ENCODE peak calls at places on chromosome 4, in eight cellular contexts. One of them, this sample, is unnamed.

GRCh38 chr4:7382634-7383014 is 52.1 kb downstream of the PSAPL1 start:
- DNase-seq in kidney epithelial cell: no peak
- DNase-seq in tibial artery: peak; percentile 27
- DNase-seq in sigmoid colon: no peak
- DNase-seq in CD8-positive, alpha-beta T cell: no peak
- DNase-seq in coronary artery: peak; percentile 33
- DNase-seq in left ventricle myocardium inferior: no peak
- DNase-seq in H1: no peak
- DNase-seq in this sample: no peak

GRCh38 chr4:13599159-13599558 is 28.4 kb downstream of the BOD1L1 start:
- DNase-seq in kidney epithelial cell: peak; percentile 18
- DNase-seq in tibial artery: no peak
- DNase-seq in sigmoid colon: no peak
- DNase-seq in CD8-positive, alpha-beta T cell: no peak
- DNase-seq in coronary artery: no peak
- DNase-seq in left ventricle myocardium inferior: no peak
- DNase-seq in H1: peak; percentile 17
- DNase-seq in this sample: no peak

GRCh38 chr4:163175971-163176958 is 9.6 kb upstream of the NAF1 start:
- DNase-seq in kidney epithelial cell: no peak
- DNase-seq in tibial artery: no peak
- DNase-seq in sigmoid colon: no peak
- DNase-seq in CD8-positive, alpha-beta T cell: no peak
- DNase-seq in coronary artery: no peak
- DNase-seq in left ventricle myocardium inferior: no peak
- DNase-seq in H1: no peak
- DNase-seq in this sample: no peak

GRCh38 chr4:187294861-187295260 is 571.2 kb upstream of the FAT1 start:
- DNase-seq in kidney epithelial cell: no peak
- DNase-seq in tibial artery: no peak
- DNase-seq in sigmoid colon: no peak
- DNase-seq in CD8-positive, alpha-beta T cell: no peak
- DNase-seq in coronary artery: no peak
- DNase-seq in left ventricle myocardium inferior: no peak
- DNase-seq in H1: no peak
- DNase-seq in this sample: no peak

GRCh38 chr4:183504930-183505555 is at the start of gene ING2:
- DNase-seq in kidney epithelial cell: no peak
- DNase-seq in tibial artery: no peak
- DNase-seq in sigmoid colon: no peak
- DNase-seq in CD8-positive, alpha-beta T cell: no peak
- DNase-seq in coronary artery: no peak
- DNase-seq in left ventricle myocardium inferior: peak; percentile 20
- DNase-seq in H1: no peak
- DNase-seq in this sample: no peak

GRCh38 chr4:47690611-47691010 is 147.3 kb downstream of the CORIN start:
- DNase-seq in kidney epithelial cell: no peak
- DNase-seq in tibial artery: no peak
- DNase-seq in sigmoid colon: no peak
- DNase-seq in CD8-positive, alpha-beta T cell: no peak
- DNase-seq in coronary artery: no peak
- DNase-seq in left ventricle myocardium inferior: no peak
- DNase-seq in H1: no peak
- DNase-seq in this sample: no peak

GRCh38 chr4:169506903-169507302 is 105.5 kb downstream of the NEK1 start:
- DNase-seq in kidney epithelial cell: no peak
- DNase-seq in tibial artery: no peak
- DNase-seq in sigmoid colon: no peak
- DNase-seq in CD8-positive, alpha-beta T cell: no peak
- DNase-seq in coronary artery: no peak
- DNase-seq in left ventricle myocardium inferior: no peak
- DNase-seq in H1: no peak
- DNase-seq in this sample: no peak

GRCh38 chr4:37586194-37586593 is 100.0 kb downstream of the RELL1 start:
- DNase-seq in kidney epithelial cell: no peak
- DNase-seq in tibial artery: no peak
- DNase-seq in sigmoid colon: no peak
- DNase-seq in CD8-positive, alpha-beta T cell: no peak
- DNase-seq in coronary artery: no peak
- DNase-seq in left ventricle myocardium inferior: no peak
- DNase-seq in H1: no peak
- DNase-seq in this sample: no peak

GRCh38 chr4:162061214-162061613 is 102.6 kb downstream of the FSTL5 start:
- DNase-seq in kidney epithelial cell: peak; percentile 14
- DNase-seq in tibial artery: no peak
- DNase-seq in sigmoid colon: no peak
- DNase-seq in CD8-positive, alpha-beta T cell: no peak
- DNase-seq in coronary artery: no peak
- DNase-seq in left ventricle myocardium inferior: no peak
- DNase-seq in H1: peak; percentile 23
- DNase-seq in this sample: no peak

DNA sequence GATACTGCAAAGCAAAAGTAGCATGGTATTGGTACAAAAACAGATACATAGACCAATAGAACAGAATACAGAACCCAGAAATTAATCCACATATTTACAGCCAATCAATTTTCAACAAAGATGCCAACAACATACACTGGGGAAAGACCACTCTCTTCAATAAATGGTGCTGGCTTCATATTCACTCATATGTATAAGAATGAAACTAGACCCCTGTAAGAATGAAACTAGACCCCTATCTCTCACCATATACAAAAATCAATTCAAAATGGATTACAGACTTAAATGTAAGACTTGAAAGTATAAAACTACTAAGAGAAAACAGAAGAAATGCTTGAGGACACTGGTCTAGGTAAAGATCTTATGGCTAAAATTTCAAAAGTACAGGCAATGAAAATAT is 19.3 kb downstream of the TLR6 start:
- DNase-seq in kidney epithelial cell: no peak
- DNase-seq in tibial artery: no peak
- DNase-seq in sigmoid colon: no peak
- DNase-seq in CD8-positive, alpha-beta T cell: no peak
- DNase-seq in coronary artery: no peak
- DNase-seq in left ventricle myocardium inferior: no peak
- DNase-seq in H1: no peak
- DNase-seq in this sample: no peak
- TF ChIP-seq CTCF in kidney epithelial cell: no peak
- TF ChIP-seq CTCF in tibial artery: no peak
- TF ChIP-seq CTCF in sigmoid colon: no peak
- TF ChIP-seq CTCF in CD8-positive, alpha-beta T cell: no peak
- TF ChIP-seq CTCF in coronary artery: no peak
- TF ChIP-seq CTCF in left ventricle myocardium inferior: no peak
- TF ChIP-seq CTCF in H1: no peak
- TF ChIP-seq CTCF in this sample: no peak

DNA sequence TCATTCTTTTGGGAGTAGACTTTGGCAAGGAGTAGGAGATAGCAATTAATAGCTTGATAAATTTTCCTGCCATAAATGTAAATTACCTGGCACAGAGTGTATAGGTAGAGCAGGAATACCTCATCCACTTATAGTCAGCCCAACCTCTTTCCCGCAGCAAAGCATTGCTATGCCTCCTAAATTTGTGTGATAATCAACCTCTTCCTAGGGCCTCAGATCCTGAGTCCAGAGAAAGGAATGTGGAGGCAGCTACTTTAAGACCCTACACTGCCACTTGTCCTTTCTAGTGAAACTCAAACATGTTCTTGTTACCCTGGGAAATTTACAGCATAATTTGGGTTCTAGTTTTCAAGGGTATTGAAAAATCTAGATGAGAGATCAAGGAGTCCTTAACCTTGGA is 919.0 kb downstream of the RAPGEF2 start:
- DNase-seq in kidney epithelial cell: no peak
- DNase-seq in tibial artery: no peak
- DNase-seq in sigmoid colon: no peak
- DNase-seq in CD8-positive, alpha-beta T cell: no peak
- DNase-seq in coronary artery: no peak
- DNase-seq in left ventricle myocardium inferior: no peak
- DNase-seq in H1: no peak
- DNase-seq in this sample: no peak
- TF ChIP-seq CTCF in kidney epithelial cell: no peak
- TF ChIP-seq CTCF in tibial artery: no peak
- TF ChIP-seq CTCF in sigmoid colon: no peak
- TF ChIP-seq CTCF in CD8-positive, alpha-beta T cell: no peak
- TF ChIP-seq CTCF in coronary artery: no peak
- TF ChIP-seq CTCF in left ventricle myocardium inferior: no peak
- TF ChIP-seq CTCF in H1: no peak
- TF ChIP-seq CTCF in this sample: no peak

DNA sequence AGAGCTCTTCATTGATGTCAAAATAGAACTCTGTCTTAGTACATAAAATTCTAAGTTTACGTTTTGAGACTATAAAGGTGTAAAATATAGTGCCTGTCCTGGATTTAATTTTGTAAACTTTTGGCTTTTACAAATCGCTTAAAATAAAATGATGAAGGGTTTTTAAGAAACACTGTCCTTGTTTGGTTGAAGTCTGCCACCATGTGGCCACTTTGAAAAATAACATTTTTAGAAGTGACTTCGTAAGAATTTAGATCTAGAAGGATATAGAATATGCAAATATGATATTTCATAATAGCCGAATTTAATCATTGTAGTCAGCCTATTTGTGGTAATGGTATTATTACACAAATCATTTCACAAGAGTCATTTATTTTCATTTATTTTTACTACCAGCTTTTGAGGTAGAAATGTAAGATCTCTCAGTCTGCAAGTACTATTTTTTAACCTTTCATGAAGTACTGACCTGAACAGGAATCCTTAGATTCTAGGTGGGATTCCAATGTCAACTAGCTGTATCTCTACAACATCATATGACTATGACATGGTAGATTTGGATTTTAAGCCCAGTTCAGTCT is 31.0 kb upstream of the FAT4 start:
- DNase-seq in kidney epithelial cell: no peak
- DNase-seq in tibial artery: no peak
- DNase-seq in sigmoid colon: no peak
- DNase-seq in CD8-positive, alpha-beta T cell: no peak
- DNase-seq in coronary artery: no peak
- DNase-seq in left ventricle myocardium inferior: no peak
- DNase-seq in H1: no peak
- DNase-seq in this sample: no peak
- TF ChIP-seq CTCF in kidney epithelial cell: peak; percentile 45
- TF ChIP-seq CTCF in tibial artery: peak; percentile 52
- TF ChIP-seq CTCF in sigmoid colon: peak; percentile 54
- TF ChIP-seq CTCF in CD8-positive, alpha-beta T cell: no peak
- TF ChIP-seq CTCF in coronary artery: peak; percentile 35
- TF ChIP-seq CTCF in left ventricle myocardium inferior: peak; percentile 64
- TF ChIP-seq CTCF in H1: no peak
- TF ChIP-seq CTCF in this sample: peak; percentile 77

GRCh38 chr4:41934813-41935651 is at the start of gene TMEM33:
- DNase-seq in kidney epithelial cell: peak; percentile 60
- DNase-seq in tibial artery: peak; percentile 89
- DNase-seq in sigmoid colon: peak; percentile 94
- DNase-seq in CD8-positive, alpha-beta T cell: peak; percentile 82
- DNase-seq in coronary artery: peak; percentile 89
- DNase-seq in left ventricle myocardium inferior: peak; percentile 86
- DNase-seq in H1: peak; percentile 76
- DNase-seq in this sample: peak; percentile 85
- TF ChIP-seq CTCF in kidney epithelial cell: no peak
- TF ChIP-seq CTCF in tibial artery: peak; percentile 32
- TF ChIP-seq CTCF in sigmoid colon: peak; percentile 16
- TF ChIP-seq CTCF in CD8-positive, alpha-beta T cell: no peak
- TF ChIP-seq CTCF in coronary artery: no peak
- TF ChIP-seq CTCF in left ventricle myocardium inferior: peak; percentile 47
- TF ChIP-seq CTCF in H1: no peak
- TF ChIP-seq CTCF in this sample: no peak